ENCODE peak calls at places on chromosomes 1 and 21, in five cellular contexts. H is adrenal gland; O is CD4-positive, alpha-beta memory T cell; B is pancreas; Z is H9. F is an unnamed sample. For H3K4me1, the result is how much of the 10 kb centered on the place peaks cover.

GRCh38 chr21:45914321-45914845 is 67.2 kb upstream of the COL6A1 start:
- DNase-seq in H (no peak), O (no peak), B (no peak), Z (no peak), F (no peak)

GRCh38 chr1:62834400-62834987 is 50.6 kb downstream of the ATG4C start:
- DNase-seq in H (no peak), O (no peak), B (no peak), Z (no peak), F (no peak)

GRCh38 chr1:45792744-45793143 is 10.7 kb upstream of the MAST2 start:
- DNase-seq in H (no peak), O (no peak), B (no peak), Z (no peak), F (no peak)

GRCh38 chr1:66000033-66000637 is 207.4 kb downstream of the PDE4B start:
- DNase-seq in H (no peak), O (no peak), B (no peak), Z (no peak), F (no peak)

GRCh38 chr1:240575976-240576666 is 35.8 kb downstream of the GREM2 start:
- DNase-seq in H (no peak), O (peak), B (no peak), Z (no peak), F (no peak)

GRCh38 chr1:161784963-161785362 is 18.8 kb downstream of the ATF6 start:
- DNase-seq in H (no peak), O (no peak), B (peak), Z (no peak), F (no peak)

GRCh38 chr1:247324913-247325312 is 6.8 kb downstream of the ZNF496 start:
- DNase-seq in H (no peak), O (no peak), B (no peak), Z (no peak), F (no peak)

GRCh38 chr1:110005971-110006370 is 21.4 kb downstream of the AHCYL1 start:
- DNase-seq in H (no peak), O (no peak), B (no peak), Z (no peak), F (no peak)

GRCh38 chr21:37601915-37602314 is 235.3 kb downstream of the DYRK1A start:
- DNase-seq in H (no peak), O (no peak), B (no peak), Z (no peak), F (no peak)

GRCh38 chr1:207862241-207862787 is 48.6 kb downstream of the CD34 start:
- DNase-seq in H (no peak), O (no peak), B (no peak), Z (no peak), F (no peak)

GRCh38 chr1:148383966-148384365 is 99.1 kb downstream of the PPIAL4G start:
- DNase-seq in H (no peak), O (no peak), B (no peak), Z (no peak), F (no peak)

GRCh38 chr1:4396571-4396970 is 257.8 kb upstream of the AJAP1 start:
- DNase-seq in H (no peak), O (no peak), B (no peak), Z (no peak), F (no peak)

GRCh38 chr1:111976332-111976731 is 13.1 kb downstream of the KCND3 start:
- DNase-seq in H (no peak), O (no peak), B (no peak), Z (no peak), F (no peak)

GRCh38 chr1:198462365-198463025 is 78.0 kb downstream of the ATP6V1G3 start:
- DNase-seq in H (no peak), O (no peak), B (no peak), Z (no peak), F (no peak)

GRCh38 chr1:183069562-183070216 is 46.5 kb downstream of the LAMC1 start:
- DNase-seq in H (no peak), O (no peak), B (no peak), Z (no peak), F (no peak)

GRCh38 chr21:44514218-44514520 is 25.8 kb downstream of the KRTAP10-1 start:
- DNase-seq in H (no peak), O (no peak), B (no peak), Z (no peak), F (no peak)

GRCh38 chr21:34878501-34878900 is 170.6 kb downstream of the RUNX1 start:
- DNase-seq in H (no peak), O (no peak), B (no peak), Z (no peak), F (no peak)

GRCh38 chr1:160711528-160712311 is at the start of gene CD48:
- DNase-seq in H (no peak), O (peak), B (no peak), Z (no peak), F (no peak)

GRCh38 chr21:32134441-32135159 is 144.2 kb downstream of the MIS18A start:
- DNase-seq in H (no peak), O (no peak), B (no peak), Z (peak), F (no peak)

GRCh38 chr1:183676515-183677189 is 23.5 kb upstream of the APOBEC4 start:
- DNase-seq in H (no peak), O (no peak), B (no peak), Z (no peak), F (no peak)

DNA sequence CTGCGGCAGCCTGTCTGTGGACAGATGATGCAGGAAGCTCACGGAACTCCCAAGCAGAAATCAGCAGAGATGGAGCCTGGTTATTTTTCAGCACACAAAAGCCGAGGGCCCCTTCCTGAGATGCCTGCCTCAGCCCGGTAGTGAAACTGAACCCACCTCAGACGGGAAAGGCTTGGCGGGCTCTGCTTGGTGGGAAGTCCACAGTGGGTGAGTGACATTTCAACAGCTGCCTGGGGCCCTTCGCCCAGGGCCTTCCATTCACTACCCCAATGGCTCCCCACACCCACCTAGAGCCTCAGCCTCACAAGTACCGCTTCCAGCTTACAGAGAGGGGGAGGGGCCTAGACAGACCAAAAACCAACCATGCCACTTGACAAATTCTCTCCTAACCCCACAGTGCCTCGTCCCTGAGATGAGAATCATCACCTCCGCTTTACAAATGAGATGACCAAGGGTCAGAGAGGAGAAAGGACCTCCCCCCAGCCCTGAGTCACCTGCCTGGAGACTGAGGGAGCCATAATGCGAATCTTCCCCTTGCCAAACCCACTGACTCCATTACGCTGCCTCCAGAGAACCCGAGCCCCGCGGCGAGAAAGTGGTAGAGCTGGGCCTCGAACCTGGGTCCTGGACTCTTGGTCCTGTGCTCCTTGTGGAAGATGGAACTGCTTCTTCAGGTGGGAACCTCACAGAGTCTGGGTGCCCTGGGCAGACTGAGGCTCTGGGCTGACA is 3.4 kb upstream of the ECE1 start:
- DNase-seq in H (no peak), O (peak), B (no peak), Z (no peak), F (no peak)
- H3K27ac ChIP-seq in H (peak), O (peak), B (no peak), Z (no peak), F (peak)

DNA sequence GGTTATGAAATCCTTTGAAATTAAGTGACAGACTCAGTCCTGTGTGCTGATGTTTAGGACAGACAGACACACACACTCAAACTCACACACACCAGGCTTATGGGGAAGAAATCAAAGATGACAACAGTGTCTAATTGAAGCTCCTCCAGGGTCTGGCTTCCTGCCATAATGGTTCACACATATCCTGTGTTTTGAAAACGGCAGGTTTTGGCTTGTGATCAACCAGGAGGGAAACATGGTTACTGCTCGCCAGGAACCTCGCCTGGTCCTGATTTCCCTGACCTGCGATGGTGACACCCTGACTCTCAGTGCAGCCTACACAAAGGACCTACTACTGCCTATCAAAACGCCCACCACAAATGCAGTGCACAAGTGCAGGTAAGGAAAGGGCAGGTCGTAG is 4.6 kb downstream of the MTARC1 start:
- DNase-seq in H (peak), O (no peak), B (no peak), Z (no peak), F (no peak)
- H3K4me1 ChIP-seq in H (under half), O (under half), B (under half), Z (under half), F (under half)

GRCh38 chr1:75582725-75583261 is 28.1 kb downstream of the SLC44A5 start:
- DNase-seq in H (no peak), O (no peak), B (no peak), Z (no peak), F (no peak)
- H3K27ac ChIP-seq in H (no peak), O (no peak), B (no peak), Z (no peak), F (no peak)

GRCh38 chr1:54577612-54578011 is 29.6 kb downstream of the ACOT11 start:
- DNase-seq in H (peak), O (no peak), B (peak), Z (no peak), F (no peak)
- H3K4me1 ChIP-seq in H (under half), O (under half), B (under half), Z (under half), F (under half)

GRCh38 chr1:79716481-79716880 is 710.0 kb upstream of the ADGRL4 start:
- DNase-seq in H (no peak), O (no peak), B (no peak), Z (no peak), F (no peak)
- H3K27ac ChIP-seq in H (no peak), O (no peak), B (no peak), Z (no peak), F (no peak)

DNA sequence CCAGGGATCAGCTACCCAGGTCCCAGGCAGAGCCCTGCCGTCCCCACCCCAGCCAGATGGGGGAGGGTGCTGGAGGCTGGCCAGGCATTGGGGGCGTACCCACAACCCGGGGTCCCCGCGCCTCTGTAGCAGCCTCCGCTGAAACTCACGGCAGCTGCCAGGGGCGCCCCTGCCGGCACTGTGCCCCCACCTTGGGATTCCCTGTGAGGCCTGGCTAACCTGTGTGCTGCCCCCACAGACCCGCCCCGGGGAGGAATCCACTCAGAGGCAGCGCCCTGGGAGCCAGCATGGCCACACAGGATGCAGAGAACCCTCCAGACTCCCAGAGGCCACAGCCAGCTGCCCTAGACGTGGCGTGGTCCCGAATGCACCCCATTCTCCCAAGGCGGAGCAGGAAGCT is 3.8 kb downstream of the DVL1 start:
- DNase-seq in H (no peak), O (no peak), B (no peak), Z (no peak), F (no peak)
- H3K4me1 ChIP-seq in H (under half), O (under half), B (under half), Z (under half), F (under half)

GRCh38 chr1:226697151-226697575 is 41.9 kb downstream of the ITPKB start:
- DNase-seq in H (no peak), O (no peak), B (no peak), Z (no peak), F (no peak)
- H3K27ac ChIP-seq in H (peak), O (peak), B (no peak), Z (no peak), F (peak)

DNA sequence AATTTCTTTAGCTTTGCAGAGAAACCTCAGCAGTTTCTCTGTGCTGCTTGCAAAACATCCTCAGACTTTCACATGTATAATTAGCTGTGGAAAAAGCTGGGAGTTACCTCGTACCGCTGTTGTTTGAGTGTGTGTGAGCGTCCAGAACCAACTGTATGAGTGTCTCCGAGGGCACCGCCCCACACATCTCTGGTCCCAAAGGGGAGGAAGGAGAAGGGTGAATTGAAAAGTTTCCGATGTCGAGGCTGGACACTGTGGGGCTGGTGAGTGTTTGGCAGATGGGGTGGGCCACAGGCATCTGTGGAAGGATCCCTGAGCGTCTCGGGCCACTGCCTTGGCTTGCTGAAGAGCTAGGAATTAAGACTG is 1.2 kb downstream of the ATP2B4 start:
- DNase-seq in H (peak), O (no peak), B (no peak), Z (no peak), F (no peak)
- H3K4me1 ChIP-seq in H (under half), O (half or more), B (under half), Z (under half), F (under half)

DNA sequence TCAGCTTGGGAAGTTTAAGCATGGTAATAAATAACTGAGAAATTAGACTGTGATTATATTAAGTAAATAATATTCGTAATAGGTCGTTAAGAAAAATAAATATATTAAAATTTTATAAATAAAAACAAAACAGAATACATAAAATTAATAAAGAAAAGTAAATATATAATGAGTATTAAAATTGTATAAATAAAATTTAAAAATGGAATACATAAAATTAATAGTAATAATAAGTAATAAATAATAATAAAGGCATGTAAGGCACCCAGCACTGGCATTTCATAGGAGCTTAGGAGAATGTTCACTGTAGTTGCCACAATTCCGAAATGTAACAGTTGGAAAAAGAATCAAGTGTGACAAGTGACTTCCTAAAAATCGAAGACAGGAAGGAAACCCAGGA is 45.8 kb upstream of the FHAD1 start:
- DNase-seq in H (no peak), O (no peak), B (no peak), Z (no peak), F (no peak)
- H3K27ac ChIP-seq in H (no peak), O (no peak), B (peak), Z (no peak), F (no peak)

GRCh38 chr1:246064891-246065290 is 442.2 kb downstream of the SMYD3 start:
- DNase-seq in H (no peak), O (no peak), B (no peak), Z (no peak), F (no peak)
- H3K4me1 ChIP-seq in H (under half), O (under half), B (under half), Z (under half), F (under half)

F was measured in breast epithelium.